ENCODE peak calls at places on chromosomes 3 and 15, in six cellular contexts. U is Panc1, O is right cardiac atrium, B is activated B cell treated with CpG ODN at 0.5 μM for 24 hours, K is Right ventricle myocardium superior, S is heart right ventricle. H is an unnamed sample.

GRCh38 chr3:175469124-175469523 is 610.0 kb downstream of the NAALADL2 start:
- ATAC-seq in S (no peak), O (no peak), U (no peak), B (no peak), K (no peak), H (no peak)

GRCh38 chr3:185766645-185767323 is 58.1 kb downstream of the IGF2BP2 start:
- ATAC-seq in S (no peak), K (no peak), O (no peak), U (peak), B (no peak), H (peak)

GRCh38 chr3:46427929-46428833 is 21.1 kb downstream of the CCRL2 start:
- ATAC-seq in U (no peak), K (peak), S (peak), B (no peak), O (peak), H (no peak)

GRCh38 chr3:42214064-42214463 is 51.9 kb downstream of the CCK start:
- ATAC-seq in O (no peak), U (no peak), K (no peak), S (no peak), B (no peak), H (no peak)

GRCh38 chr3:156390846-156391245 is 164.1 kb downstream of the SSR3 start:
- ATAC-seq in U (no peak), K (no peak), O (no peak), B (no peak), S (no peak), H (no peak)

GRCh38 chr15:60667190-60667868 is 188.4 kb upstream of the ICE2 start:
- ATAC-seq in S (no peak), U (no peak), B (no peak), O (no peak), K (no peak), H (no peak)

GRCh38 chr3:12158387-12159226 is at the start of gene TIMP4:
- ATAC-seq in K (peak), B (no peak), U (no peak), S (peak), O (peak), H (no peak)

GRCh38 chr3:111890051-111890580 is 31.1 kb downstream of the PHLDB2 start:
- ATAC-seq in B (no peak), K (peak), S (peak), O (no peak), U (no peak), H (peak)

GRCh38 chr3:99023590-99024192 is 122.2 kb upstream of the DCBLD2 start:
- ATAC-seq in K (no peak), S (no peak), U (no peak), O (no peak), B (no peak), H (peak)

GRCh38 chr3:179672918-179673317 is 20.1 kb downstream of the USP13 start:
- ATAC-seq in U (no peak), O (no peak), B (no peak), S (no peak), K (no peak), H (no peak)

GRCh38 chr3:118530350-118530922 is 504.2 kb downstream of the IGSF11 start:
- ATAC-seq in O (no peak), U (no peak), K (no peak), S (no peak), B (no peak), H (no peak)

GRCh38 chr3:188202358-188203138 is 48.6 kb downstream of the LPP start:
- ATAC-seq in K (no peak), B (no peak), U (peak), O (no peak), S (no peak), H (no peak)

GRCh38 chr15:85419200-85419599 is 38.8 kb downstream of the AKAP13 start:
- ATAC-seq in S (no peak), O (no peak), B (no peak), K (no peak), U (no peak), H (no peak)

GRCh38 chr15:69132935-69133861 is 27.2 kb upstream of the GLCE start:
- ATAC-seq in K (peak), U (no peak), B (no peak), O (peak), S (no peak), H (peak)

GRCh38 chr3:65196663-65197062 is 508.9 kb upstream of the ADAMTS9 start:
- ATAC-seq in S (no peak), B (no peak), O (no peak), K (no peak), U (no peak), H (peak)

GRCh38 chr3:96017556-96017955 is 796.8 kb upstream of the EPHA6 start:
- ATAC-seq in O (no peak), K (no peak), S (no peak), U (no peak), B (no peak), H (no peak)

GRCh38 chr3:104685492-104685891 is 681.2 kb upstream of the ALCAM start:
- ATAC-seq in K (no peak), S (no peak), U (no peak), B (no peak), O (no peak), H (no peak)

GRCh38 chr3:36380171-36381031 is at the start of gene STAC:
- ATAC-seq in U (peak), S (peak), B (no peak), O (peak), K (peak), H (peak)

GRCh38 chr15:63473007-63473748 is 31.2 kb upstream of the USP3 start:
- ATAC-seq in K (no peak), B (peak), U (no peak), S (no peak), O (no peak), H (no peak)

GRCh38 chr15:31313223-31313622 is 13.4 kb upstream of the KLF13 start:
- ATAC-seq in S (no peak), O (no peak), U (no peak), K (no peak), B (no peak), H (no peak)

GRCh38 chr3:152325136-152325535 is 56.4 kb downstream of the MBNL1 start:
- ATAC-seq in O (no peak), B (no peak), U (no peak), K (no peak), S (no peak), H (no peak)